ENCODE peak calls at places on chromosomes 16 and 17, in six cellular contexts. Z is HepG2, U is HCT116, K is H1, C is K562, J is SK-N-SH. W is an unnamed sample.

GRCh38 chr16:17358846-17359245 is 111.9 kb downstream of the XYLT1 start:
- DNase-seq in C (no peak), J (no peak), U (no peak), K (no peak), Z (no peak), W (no peak)

GRCh38 chr17:14919049-14919545 is 346.0 kb downstream of the PMP22 start:
- DNase-seq in Z (no peak), C (no peak), U (no peak), J (no peak), K (no peak), W (no peak)

GRCh38 chr16:86095906-86096485 is 197.0 kb downstream of the IRF8 start:
- DNase-seq in C (no peak), U (no peak), K (no peak), J (no peak), Z (no peak), W (no peak)

GRCh38 chr16:10280262-10281170 is 98.3 kb upstream of the GRIN2A start:
- DNase-seq in U (no peak), K (no peak), Z (no peak), C (no peak), J (peak; percentile 52), W (no peak)

GRCh38 chr17:7444682-7445010 is 215 bp upstream of the CHRNB1 start:
- DNase-seq in K (no peak), C (no peak), U (no peak), J (no peak), Z (no peak), W (no peak)

GRCh38 chr16:51153275-51153991 is 2.4 kb upstream of the SALL1 start:
- DNase-seq in U (no peak), C (no peak), J (peak; percentile 35), Z (no peak), K (peak; percentile 63), W (no peak)

GRCh38 chr16:19520861-19521331 is 1.0 kb downstream of the GDE1 start:
- DNase-seq in K (no peak), C (peak; percentile 91), U (no peak), Z (no peak), J (no peak), W (no peak)

GRCh38 chr16:16143038-16143763 is 80.1 kb downstream of the ABCC6 start:
- DNase-seq in J (no peak), K (peak; percentile 71), U (no peak), C (peak; percentile 50), Z (peak; percentile 65), W (no peak)

GRCh38 chr16:87628940-87629339 is 26.6 kb downstream of the JPH3 start:
- DNase-seq in K (no peak), U (no peak), J (no peak), Z (no peak), C (no peak), W (no peak)

GRCh38 chr16:52071101-52071500 is 475.8 kb downstream of the TOX3 start:
- DNase-seq in K (no peak), J (no peak), U (no peak), C (no peak), Z (no peak), W (no peak)

GRCh38 chr17:68908045-68908444 is 47.1 kb downstream of the ABCA8 start:
- DNase-seq in U (no peak), Z (peak; percentile 79), C (no peak), K (no peak), J (no peak), W (no peak)

GRCh38 chr16:67312450-67313118 is 14.0 kb downstream of the KCTD19 start:
- DNase-seq in Z (no peak), K (no peak), C (no peak), J (no peak), U (no peak), W (no peak)

GRCh38 chr17:50274142-50274944 is at the start of gene TMEM92:
- DNase-seq in K (peak; percentile 92), Z (no peak), U (peak; percentile 62), J (peak; percentile 57), C (peak; percentile 77), W (peak; percentile 74)

GRCh38 chr17:67528751-67529436 is 151.8 kb downstream of the PITPNC1 start:
- DNase-seq in U (peak; percentile 84), C (no peak), Z (peak; percentile 92), J (peak; percentile 94), K (peak; percentile 67), W (no peak)

GRCh38 chr17:64230551-64231408 is 32.3 kb downstream of the TEX2 start:
- DNase-seq in J (no peak), Z (no peak), U (no peak), C (no peak), K (no peak), W (no peak)

GRCh38 chr17:78525511-78526160 is 51.6 kb downstream of the DNAH17 start:
- DNase-seq in K (no peak), Z (no peak), U (no peak), J (no peak), C (no peak), W (no peak)

GRCh38 chr17:57692770-57693169 is 52.3 kb downstream of the CCDC182 start:
- DNase-seq in C (no peak), Z (no peak), K (no peak), U (no peak), J (no peak), W (no peak)

GRCh38 chr16:12229759-12230594 is 253.4 kb downstream of the SNX29 start:
- DNase-seq in C (no peak), J (no peak), K (no peak), Z (peak; percentile 46), U (no peak), W (peak; percentile 51)

GRCh38 chr16:12627394-12627793 is 176.3 kb downstream of the CPPED1 start:
- DNase-seq in Z (no peak), J (no peak), K (no peak), C (no peak), U (no peak), W (no peak)

GRCh38 chr16:70364399-70364798 is 17.7 kb downstream of the DDX19A start:
- DNase-seq in Z (no peak), C (no peak), K (no peak), U (no peak), J (no peak), W (no peak)

GRCh38 chr17:73705594-73705993 is 61.3 kb upstream of the SDK2 start:
- DNase-seq in C (no peak), K (no peak), U (no peak), Z (no peak), J (peak; percentile 83), W (no peak)

GRCh38 chr16:10579965-10580918 is at the start of gene EMP2:
- DNase-seq in U (peak; percentile 36), Z (peak; percentile 84), K (peak; percentile 90), C (peak; percentile 78), J (peak; percentile 95), W (peak; percentile 80)

GRCh38 chr17:4858880-4859260 is 25.7 kb downstream of the MINK1 start:
- DNase-seq in K (no peak), C (no peak), U (no peak), Z (no peak), J (peak; percentile 83), W (peak; percentile 32)

GRCh38 chr17:77254961-77255741 is 114.4 kb downstream of the SEC14L1 start:
- DNase-seq in K (no peak), Z (peak; percentile 73), U (peak; percentile 89), J (peak; percentile 68), C (no peak), W (peak; percentile 77)

GRCh38 chr16:3472878-3473595 is 22.3 kb downstream of the C16orf90 start:
- DNase-seq in U (no peak), Z (no peak), K (no peak), J (no peak), C (no peak), W (no peak)

GRCh38 chr17:2244545-2245525 is 58.8 kb downstream of the SMG6 start:
- DNase-seq in J (peak; percentile 87), K (peak; percentile 90), C (peak; percentile 66), Z (peak; percentile 50), U (peak; percentile 39), W (peak; percentile 61)

GRCh38 chr17:79944251-79944812 is 91.3 kb downstream of the TBC1D16 start:
- DNase-seq in C (no peak), Z (no peak), K (no peak), U (no peak), J (peak; percentile 43), W (no peak)

GRCh38 chr17:83194189-83194565 is 114.8 kb downstream of the METRNL start:
- DNase-seq in K (no peak), J (no peak), Z (no peak), U (no peak), C (no peak), W (no peak)

GRCh38 chr17:83195330-83196087 is 116.1 kb downstream of the METRNL start:
- DNase-seq in K (no peak), U (no peak), J (no peak), Z (no peak), C (no peak), W (no peak)

GRCh38 chr17:83192161-83192788 is 112.9 kb downstream of the METRNL start:
- DNase-seq in C (no peak), U (no peak), Z (no peak), K (peak; percentile 16), J (no peak), W (peak; percentile 45)

GRCh38 chr17:83194761-83195329 is 115.4 kb downstream of the METRNL start:
- DNase-seq in C (no peak), U (no peak), J (no peak), Z (no peak), K (no peak), W (no peak)

GRCh38 chr17:83193336-83194188 is 114.2 kb downstream of the METRNL start:
- DNase-seq in J (no peak), U (no peak), K (no peak), Z (no peak), C (no peak), W (peak; percentile 86)
- TF ChIP-seq JUND in J (no peak), U (no peak), K (no peak), Z (no peak), C (no peak), W (no peak)

GRCh38 chr16:84649511-84649861 is 1.2 kb downstream of the KLHL36 start:
- DNase-seq in Z (no peak), K (no peak), J (no peak), U (no peak), C (no peak), W (no peak)

GRCh38 chr16:84648595-84649510 is 542 bp downstream of the KLHL36 start:
- DNase-seq in U (no peak), C (peak; percentile 66), Z (no peak), K (peak; percentile 72), J (peak; percentile 79), W (peak; percentile 54)

GRCh38 chr16:84650062-84650991 is 2.0 kb downstream of the KLHL36 start:
- DNase-seq in Z (peak; percentile 44), K (no peak), C (no peak), J (no peak), U (no peak), W (no peak)

GRCh38 chr16:84643677-84644076 is 4.6 kb upstream of the KLHL36 start:
- DNase-seq in Z (no peak), C (no peak), J (no peak), U (no peak), K (no peak), W (no peak)

GRCh38 chr16:84647830-84648594 is at the start of gene KLHL36:
- DNase-seq in C (peak; percentile 73), U (no peak), K (peak; percentile 69), Z (no peak), J (peak; percentile 96), W (peak; percentile 56)
- TF ChIP-seq JUND in C (no peak), U (no peak), K (no peak), Z (peak; percentile 64), J (no peak), W (no peak)

GRCh38 chr16:27514806-27515205 is 34.9 kb downstream of the GTF3C1 start:
- DNase-seq in Z (no peak), C (no peak), K (no peak), U (no peak), J (no peak), W (no peak)
- TF ChIP-seq JUND in Z (no peak), C (no peak), K (no peak), U (no peak), J (no peak), W (no peak)

GRCh38 chr17:62692721-62693431 is 65.4 kb downstream of the MRC2 start:
- DNase-seq in J (peak; percentile 82), K (peak; percentile 77), C (peak; percentile 90), Z (peak; percentile 24), U (no peak), W (peak; percentile 46)
- TF ChIP-seq JUND in J (no peak), K (no peak), C (no peak), Z (no peak), U (no peak), W (no peak)

W was measured in T47D.